ENCODE peak calls at places on chromosome 5, in six cellular contexts. I is left colon; P is myocyte; M is HS-5; U is CD8-positive, alpha-beta T cell; D is GM18507. R is an unnamed sample.

GRCh38 chr5:154818459-154819116 is 31.8 kb downstream of the FAXDC2 start:
- DNase-seq in I (no peak), P (no peak), M (no peak), U (no peak), D (no peak), R (no peak)

GRCh38 chr5:171614511-171614910 is 171.1 kb upstream of the SMIM23 start:
- DNase-seq in I (no peak), P (no peak), M (no peak), U (no peak), D (no peak), R (no peak)

GRCh38 chr5:125659316-125660071 is 763.7 kb upstream of the GRAMD2B start:
- DNase-seq in I (no peak), P (peak; percentile 57), M (no peak), U (no peak), D (no peak), R (no peak)

GRCh38 chr5:38650540-38651275 is 94.3 kb upstream of the LIFR start:
- DNase-seq in I (no peak), P (peak; percentile 10), M (peak; percentile 24), U (no peak), D (no peak), R (no peak)

GRCh38 chr5:14581891-14582796 is 552 bp downstream of the OTULINL start:
- DNase-seq in I (peak; percentile 70), P (no peak), M (peak; percentile 25), U (peak; percentile 78), D (no peak), R (peak; percentile 72)

GRCh38 chr5:472076-472655 is 29.2 kb downstream of the EXOC3 start:
- DNase-seq in I (peak; percentile 39), P (no peak), M (no peak), U (peak; percentile 13), D (no peak), R (peak; percentile 38)

GRCh38 chr5:121325930-121326329 is 525.8 kb upstream of the FTMT start:
- DNase-seq in I (no peak), P (no peak), M (no peak), U (no peak), D (no peak), R (no peak)

GRCh38 chr5:6872441-6873160 is 159.4 kb downstream of the TENT4A start:
- DNase-seq in I (no peak), P (no peak), M (no peak), U (no peak), D (no peak), R (no peak)

GRCh38 chr5:107564896-107565295 is 105.8 kb downstream of the EFNA5 start:
- DNase-seq in I (no peak), P (peak; percentile 34), M (no peak), U (no peak), D (no peak), R (no peak)

GRCh38 chr5:74579215-74579614 is 61.3 kb downstream of the ENC1 start:
- DNase-seq in I (no peak), P (peak; percentile 95), M (no peak), U (peak; percentile 16), D (peak; percentile 48), R (no peak)

GRCh38 chr5:31864015-31864414 is 225.1 kb downstream of the PDZD2 start:
- DNase-seq in I (no peak), P (no peak), M (no peak), U (no peak), D (no peak), R (no peak)

GRCh38 chr5:103532116-103532734 is 30.4 kb downstream of the NUDT12 start:
- DNase-seq in I (no peak), P (no peak), M (no peak), U (no peak), D (no peak), R (no peak)

GRCh38 chr5:89534331-89534730 is 651.3 kb upstream of the MEF2C start:
- DNase-seq in I (no peak), P (peak; percentile 7), M (peak; percentile 9), U (no peak), D (no peak), R (no peak)

GRCh38 chr5:79186021-79186420 is 49.9 kb upstream of the JMY start:
- DNase-seq in I (no peak), P (no peak), M (no peak), U (no peak), D (no peak), R (no peak)

GRCh38 chr5:143168171-143168681 is 235.3 kb downstream of the NR3C1 start:
- DNase-seq in I (no peak), P (no peak), M (no peak), U (no peak), D (no peak), R (no peak)

GRCh38 chr5:132506094-132506692 is 15.6 kb upstream of the IRF1 start:
- DNase-seq in I (no peak), P (peak; percentile 86), M (peak; percentile 68), U (no peak), D (no peak), R (no peak)

GRCh38 chr5:72234265-72234700 is 85.8 kb downstream of the MRPS27 start:
- DNase-seq in I (no peak), P (peak; percentile 66), M (peak; percentile 60), U (no peak), D (peak; percentile 25), R (no peak)

GRCh38 chr5:135667204-135667603 is 88.4 kb upstream of the CXCL14 start:
- DNase-seq in I (no peak), P (no peak), M (no peak), U (no peak), D (no peak), R (no peak)

GRCh38 chr5:151947924-151948323 is 23.3 kb upstream of the GLRA1 start:
- DNase-seq in I (no peak), P (peak; percentile 36), M (no peak), U (no peak), D (no peak), R (no peak)

GRCh38 chr5:149406203-149406978 is 27.3 kb upstream of the IL17B start:
- DNase-seq in I (peak; percentile 85), P (peak; percentile 49), M (no peak), U (no peak), D (no peak), R (no peak)

GRCh38 chr5:545641-546375 is 21.6 kb upstream of the SLC9A3 start:
- DNase-seq in I (peak; percentile 20), P (no peak), M (no peak), U (no peak), D (no peak), R (peak; percentile 25)

GRCh38 chr5:33785571-33785970 is 106.2 kb downstream of the ADAMTS12 start:
- DNase-seq in I (no peak), P (no peak), M (no peak), U (no peak), D (no peak), R (no peak)

GRCh38 chr5:17229308-17229707 is 11.9 kb downstream of the BASP1 start:
- DNase-seq in I (no peak), P (no peak), M (no peak), U (no peak), D (no peak), R (no peak)

GRCh38 chr5:88778736-88779135 is 104.2 kb downstream of the MEF2C start:
- DNase-seq in I (no peak), P (no peak), M (no peak), U (no peak), D (no peak), R (no peak)